ENCODE peak calls at places on chromosome 12, in nine cellular contexts. K is activated B cell treated with CpG ODN at 0.5 μM for 24 hours, J is fibroblast of the aortic adventitia, C is RWPE2, P is fibroblast of villous mesenchyme, I is GM13977, L is DND-41, F is left ventricle myocardium inferior, Y is endothelial cell. E is an unnamed sample.

GRCh38 chr12:5332521-5332920 is 99.4 kb upstream of the NTF3 start:
- DNase-seq in Y (no peak), F (no peak), P (no peak), J (no peak), I (no peak), C (no peak), K (no peak), L (no peak), E (no peak)

GRCh38 chr12:851343-851742 is 98.2 kb downstream of the RAD52 start:
- DNase-seq in J (peak), F (no peak), K (no peak), C (no peak), P (peak), Y (no peak), I (no peak), L (no peak), E (no peak)

GRCh38 chr12:54164402-54165145 is 24.2 kb downstream of the SMUG1 start:
- DNase-seq in L (no peak), F (no peak), I (no peak), Y (no peak), P (no peak), C (no peak), K (no peak), J (no peak), E (no peak)

GRCh38 chr12:130955238-130955816 is 1.6 kb downstream of the ADGRD1 start:
- DNase-seq in L (no peak), J (no peak), I (no peak), F (peak), K (no peak), C (no peak), Y (no peak), P (no peak), E (no peak)

GRCh38 chr12:69241444-69242092 is 2.2 kb downstream of the CPSF6 start:
- DNase-seq in L (no peak), J (peak), I (no peak), P (no peak), Y (no peak), F (no peak), C (no peak), K (no peak), E (no peak)

GRCh38 chr12:117363263-117363662 is 1.8 kb upstream of the NOS1 start:
- DNase-seq in P (no peak), L (no peak), I (no peak), K (no peak), J (no peak), C (no peak), Y (no peak), F (no peak), E (no peak)

GRCh38 chr12:92234533-92234932 is 88.9 kb upstream of the BTG1 start:
- DNase-seq in J (no peak), K (no peak), L (peak), I (no peak), C (no peak), F (no peak), P (no peak), Y (no peak), E (no peak)

GRCh38 chr12:1533205-1533601 is 61.2 kb downstream of the FBXL14 start:
- DNase-seq in Y (no peak), J (peak), C (peak), L (no peak), K (no peak), P (no peak), I (peak), F (no peak), E (peak)

GRCh38 chr12:42588308-42588836 is 1.2 kb downstream of the PRICKLE1 start:
- DNase-seq in L (no peak), I (no peak), P (no peak), Y (no peak), C (no peak), J (peak), K (no peak), F (no peak), E (no peak)

GRCh38 chr12:95057431-95057830 is 16.0 kb downstream of the NR2C1 start:
- DNase-seq in K (no peak), C (no peak), P (no peak), I (no peak), Y (no peak), J (no peak), F (no peak), L (no peak), E (no peak)

GRCh38 chr12:123010681-123011080 is 30.2 kb downstream of the ARL6IP4 start:
- DNase-seq in F (no peak), C (no peak), I (no peak), Y (no peak), P (no peak), J (no peak), K (no peak), L (no peak), E (no peak)

GRCh38 chr12:5442251-5443006 is 10.5 kb downstream of the NTF3 start:
- DNase-seq in Y (no peak), C (no peak), F (no peak), L (peak), P (peak), I (no peak), K (no peak), J (peak), E (no peak)

GRCh38 chr12:52924764-52925716 is 20.2 kb upstream of the KRT8 start:
- DNase-seq in I (no peak), J (peak), C (peak), L (no peak), F (no peak), K (no peak), P (peak), Y (no peak), E (no peak)

GRCh38 chr12:119804011-119804641 is 73.0 kb downstream of the CIT start:
- DNase-seq in C (peak), Y (peak), P (peak), L (no peak), I (no peak), J (peak), F (peak), K (no peak), E (peak)

GRCh38 chr12:46359667-46360280 is 12.8 kb downstream of the SLC38A2 start:
- DNase-seq in P (peak), F (no peak), I (no peak), K (no peak), L (no peak), J (peak), Y (no peak), C (no peak), E (no peak)

GRCh38 chr12:132921685-132922084 is 34.3 kb upstream of the CHFR start:
- DNase-seq in K (no peak), C (no peak), I (no peak), P (no peak), F (no peak), Y (no peak), L (no peak), J (no peak), E (no peak)
- TF ChIP-seq CTCF in K (no peak), C (no peak), I (no peak), P (no peak), F (no peak), Y (no peak), L (peak), J (no peak), E (no peak)

DNA sequence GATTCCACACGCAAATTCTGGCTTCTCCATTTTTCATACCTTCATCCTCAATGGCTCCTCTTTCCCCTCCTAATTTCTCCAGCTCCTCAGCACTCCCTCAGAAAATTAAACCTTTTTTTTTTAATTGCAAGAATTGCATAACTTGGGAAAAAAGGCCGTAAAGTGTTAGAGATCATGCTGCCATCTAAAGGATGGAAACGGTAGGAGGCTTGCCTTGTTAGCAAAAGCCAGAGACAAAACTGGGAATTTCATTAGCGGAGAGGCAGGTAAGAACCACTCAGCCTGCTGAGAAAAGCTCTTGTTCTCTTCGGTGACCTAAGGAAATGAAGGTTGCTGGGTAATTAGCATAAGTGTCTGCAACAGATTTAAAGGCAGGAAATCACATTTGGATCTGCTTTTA is 204.3 kb downstream of the AEBP2 start:
- DNase-seq in J (peak), L (no peak), Y (peak), K (no peak), F (no peak), C (no peak), P (peak), I (no peak), E (no peak)
- TF ChIP-seq CTCF in J (peak), L (peak), Y (no peak), K (no peak), F (peak), C (peak), P (peak), I (no peak), E (no peak)

GRCh38 chr12:111201036-111201435 is 167.9 kb downstream of the PHETA1 start:
- DNase-seq in P (no peak), C (no peak), J (no peak), I (no peak), F (no peak), Y (no peak), L (no peak), K (no peak), E (no peak)
- TF ChIP-seq CTCF in P (no peak), C (no peak), J (no peak), I (no peak), F (no peak), Y (no peak), L (no peak), K (no peak), E (no peak)

GRCh38 chr12:51678086-51678724 is 87.2 kb downstream of the SCN8A start:
- DNase-seq in P (peak), L (peak), J (peak), I (peak), F (no peak), Y (peak), C (no peak), K (no peak), E (peak)
- TF ChIP-seq CTCF in P (peak), L (peak), J (peak), I (peak), F (peak), Y (peak), C (peak), K (no peak), E (peak)

GRCh38 chr12:58804749-58805148 is 115.6 kb downstream of the LRIG3 start:
- DNase-seq in C (no peak), Y (no peak), K (no peak), F (no peak), P (no peak), I (no peak), L (no peak), J (no peak), E (no peak)
- TF ChIP-seq CTCF in C (peak), Y (peak), K (no peak), F (peak), P (peak), I (peak), L (peak), J (peak), E (peak)

GRCh38 chr12:118704517-118704916 is 276.8 kb upstream of the SRRM4 start:
- DNase-seq in P (peak), Y (no peak), K (no peak), C (no peak), F (no peak), L (no peak), I (no peak), J (no peak), E (no peak)
- TF ChIP-seq CTCF in P (no peak), Y (no peak), K (no peak), C (no peak), F (no peak), L (no peak), I (no peak), J (no peak), E (no peak)

DNA sequence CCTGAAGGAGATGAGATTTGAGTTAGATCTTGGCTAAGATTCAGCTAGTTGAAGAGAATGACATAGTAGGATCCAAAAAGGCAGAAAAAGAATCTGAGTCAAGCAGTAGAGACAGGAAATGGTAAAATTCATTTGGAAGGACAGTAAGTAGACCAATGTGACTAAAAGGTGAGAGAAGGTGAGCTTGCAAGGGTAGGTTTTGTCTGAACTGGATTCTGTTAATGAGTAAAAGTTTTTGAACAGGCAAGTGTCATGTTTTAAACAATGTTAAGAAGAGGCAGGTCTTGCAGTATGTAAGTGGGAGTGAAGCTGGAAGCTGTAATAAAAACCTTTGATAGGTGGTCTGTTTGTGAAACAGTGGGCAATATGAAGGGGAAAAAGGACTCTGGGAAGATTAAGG is 58.6 kb downstream of the ACSS3 start:
- DNase-seq in P (no peak), I (no peak), K (no peak), F (no peak), C (no peak), L (no peak), Y (no peak), J (no peak), E (no peak)
- TF ChIP-seq CTCF in P (no peak), I (no peak), K (no peak), F (no peak), C (no peak), L (no peak), Y (no peak), J (no peak), E (no peak)

E was measured in GM13976.